ENCODE peak calls at places on chromosomes 12 and 14, in nine cellular contexts. T, F, G, Q, P, R, C, J and U are unnamed samples.

GRCh38 chr12:13610280-13610679 is 371.1 kb downstream of the GRIN2B start:
- DNase-seq in R (no peak), T (no peak), Q (no peak), C (no peak), G (no peak), J (no peak), P (no peak), F (no peak), U (no peak)

GRCh38 chr14:21317433-21317832 is 37.5 kb downstream of the RPGRIP1 start:
- DNase-seq in J (no peak), Q (no peak), R (no peak), F (no peak), C (no peak), G (no peak), T (no peak), P (no peak), U (no peak)

GRCh38 chr12:102874819-102875218 is 42.2 kb downstream of the PAH start:
- DNase-seq in G (no peak), J (no peak), C (no peak), P (no peak), Q (no peak), F (no peak), T (no peak), R (no peak), U (no peak)

GRCh38 chr12:3998397-3998796 is 125.2 kb upstream of the PARP11 start:
- DNase-seq in Q (no peak), R (no peak), C (no peak), G (no peak), P (no peak), T (no peak), F (no peak), J (no peak), U (no peak)

GRCh38 chr12:43290836-43291235 is 261.2 kb downstream of the ADAMTS20 start:
- DNase-seq in Q (no peak), F (no peak), R (no peak), T (no peak), C (no peak), G (no peak), P (no peak), J (no peak), U (no peak)

GRCh38 chr14:42535397-42535796 is 928.7 kb downstream of the LRFN5 start:
- DNase-seq in R (no peak), J (no peak), T (no peak), G (no peak), F (no peak), C (no peak), P (no peak), Q (no peak), U (no peak)

GRCh38 chr12:54208591-54208990 is 19.8 kb upstream of the SMUG1 start:
- DNase-seq in J (no peak), R (no peak), T (no peak), F (no peak), P (no peak), Q (no peak), G (no peak), C (no peak), U (no peak)

GRCh38 chr12:67982165-67982563 is 7.1 kb upstream of the IFNG-AS1 start:
- DNase-seq in G (no peak), P (no peak), Q (no peak), R (no peak), C (peak), J (no peak), T (no peak), F (peak), U (peak)

GRCh38 chr14:100822921-100823320 is 3.0 kb upstream of the MEG3 start:
- DNase-seq in R (no peak), T (no peak), J (no peak), F (no peak), P (no peak), Q (no peak), G (no peak), C (no peak), U (no peak)

GRCh38 chr14:71620401-71620800 is 311.8 kb upstream of the RGS6 start:
- DNase-seq in T (no peak), F (no peak), R (no peak), C (no peak), P (no peak), G (no peak), J (no peak), Q (no peak), U (no peak)

GRCh38 chr14:104316723-104317499 is 178.5 kb downstream of the KIF26A start:
- DNase-seq in F (no peak), R (no peak), T (no peak), P (no peak), C (no peak), G (no peak), J (no peak), Q (no peak), U (no peak)

GRCh38 chr14:76531821-76532318 is 155.9 kb downstream of the ESRRB start:
- DNase-seq in Q (no peak), R (no peak), G (no peak), P (no peak), T (no peak), F (no peak), J (no peak), C (no peak), U (no peak)

GRCh38 chr12:117100251-117100650 is 1.0 kb upstream of the TESC start:
- DNase-seq in R (no peak), C (no peak), T (no peak), Q (no peak), F (peak), J (peak), P (peak), G (no peak), U (no peak)

GRCh38 chr14:102917056-102917385 is 5.4 kb upstream of the AMN start:
- DNase-seq in F (no peak), J (no peak), R (no peak), C (no peak), T (no peak), P (no peak), G (no peak), Q (no peak), U (no peak)